ENCODE peak calls at places on chromosome 9, in six cellular contexts. K is mammary epithelial cell, F is transverse colon, Y is esophagus squamous epithelium, U is upper lobe of left lung, M is cardiac muscle cell. B is an unnamed sample.

GRCh38 chr9:129340427-129341196 is 162.6 kb upstream of the IER5L start:
- DNase-seq in K (no peak), F (no peak), Y (no peak), U (no peak), M (no peak), B (no peak)

GRCh38 chr9:96514108-96514824 is 64.3 kb downstream of the HABP4 start:
- DNase-seq in K (peak; percentile 52), F (no peak), Y (no peak), U (no peak), M (no peak), B (no peak)

GRCh38 chr9:21964925-21965385 is 29.2 kb downstream of the CDKN2A start:
- DNase-seq in K (peak; percentile 54), F (peak; percentile 48), Y (no peak), U (peak; percentile 88), M (no peak), B (peak; percentile 56)

GRCh38 chr9:11457809-11458785 is 845.3 kb upstream of the PTPRD start:
- DNase-seq in K (no peak), F (no peak), Y (no peak), U (no peak), M (peak; percentile 45), B (no peak)

GRCh38 chr9:89684912-89685636 is 80.3 kb downstream of the GADD45G start:
- DNase-seq in K (no peak), F (no peak), Y (no peak), U (no peak), M (no peak), B (peak; percentile 85)

GRCh38 chr9:4680750-4681149 is 1.4 kb downstream of the CDC37L1 start:
- DNase-seq in K (peak; percentile 29), F (no peak), Y (no peak), U (no peak), M (no peak), B (no peak)

GRCh38 chr9:112751059-112751795 is 667 bp downstream of the SNX30 start:
- DNase-seq in K (peak; percentile 72), F (peak; percentile 68), Y (no peak), U (no peak), M (peak; percentile 69), B (peak; percentile 53)

GRCh38 chr9:114719290-114719689 is 37.3 kb upstream of the TEX48 start:
- DNase-seq in K (no peak), F (no peak), Y (no peak), U (no peak), M (no peak), B (no peak)

GRCh38 chr9:76379494-76379893 is 14.7 kb downstream of the RFK start:
- DNase-seq in K (peak; percentile 92), F (no peak), Y (no peak), U (no peak), M (no peak), B (no peak)

GRCh38 chr9:78973906-78974305 is 597.9 kb upstream of the TLE4 start:
- DNase-seq in K (peak; percentile 87), F (no peak), Y (no peak), U (no peak), M (no peak), B (no peak)

GRCh38 chr9:84146893-84147705 is 166.5 kb downstream of the RMI1 start:
- DNase-seq in K (no peak), F (no peak), Y (no peak), U (no peak), M (no peak), B (no peak)

GRCh38 chr9:127541176-127541575 is 70.9 kb upstream of the STXBP1 start:
- DNase-seq in K (no peak), F (no peak), Y (no peak), U (no peak), M (no peak), B (no peak)
- H3K4me1 ChIP-seq in K (peaks cover 89% of the 10 kb centered on the region), F (peaks cover 55% of the 10 kb centered on the region), Y (peaks cover 100% of the 10 kb centered on the region), U (peaks cover 93% of the 10 kb centered on the region), M (peaks cover 8% of the 10 kb centered on the region), B (peaks cover 85% of the 10 kb centered on the region)

GRCh38 chr9:93958875-93959682 is 3.9 kb upstream of the BARX1 start:
- DNase-seq in K (no peak), F (no peak), Y (no peak), U (peak; percentile 85), M (no peak), B (no peak)

GRCh38 chr9:93959739-93960154 is 4.6 kb upstream of the BARX1 start:
- DNase-seq in K (no peak), F (no peak), Y (no peak), U (no peak), M (no peak), B (no peak)

GRCh38 chr9:93960971-93961841 is 6.1 kb upstream of the BARX1 start:
- DNase-seq in K (no peak), F (no peak), Y (no peak), U (no peak), M (no peak), B (no peak)

GRCh38 chr9:93962041-93962440 is 6.9 kb upstream of the BARX1 start:
- DNase-seq in K (no peak), F (no peak), Y (no peak), U (no peak), M (no peak), B (no peak)

DNA sequence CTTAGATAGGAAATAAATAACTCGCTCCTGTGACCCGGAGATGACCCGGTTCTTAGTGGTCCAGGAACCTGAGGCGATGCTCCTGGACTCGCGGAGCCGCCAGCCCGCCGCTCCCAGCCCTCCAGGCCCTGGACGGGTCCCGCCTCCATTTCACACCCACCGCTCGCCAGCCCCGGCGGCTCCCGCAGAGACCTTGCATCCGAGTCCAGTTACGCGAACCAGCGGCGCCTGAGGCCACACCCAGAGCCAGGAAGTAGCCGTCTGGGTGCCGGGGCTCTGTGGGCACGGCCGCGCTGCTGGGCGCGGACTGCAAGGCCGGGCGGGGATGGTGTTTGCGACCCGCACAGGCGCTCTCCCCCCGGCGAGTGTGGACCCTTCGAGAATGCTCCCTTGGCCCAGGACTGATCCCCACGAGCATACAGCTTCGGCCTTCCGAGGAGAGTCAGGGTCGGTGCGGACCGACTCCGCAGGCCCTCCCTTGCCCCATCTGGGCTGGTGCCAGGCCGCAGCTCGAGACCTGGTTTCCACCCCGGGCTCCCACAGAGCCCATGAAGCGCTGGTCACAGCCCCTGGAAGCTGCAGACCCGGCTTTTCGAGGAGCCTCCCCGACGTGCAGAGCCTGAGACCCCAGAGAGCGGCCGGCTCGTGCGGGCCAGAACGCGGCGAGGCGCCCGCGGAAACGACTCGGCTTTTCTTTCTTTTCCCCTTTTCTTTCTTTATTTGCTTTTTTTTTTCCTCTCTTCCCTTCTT is 5.2 kb upstream of the BARX1 start:
- DNase-seq in K (no peak), F (peak; percentile 43), Y (no peak), U (peak; percentile 86), M (no peak), B (no peak)
- H3K27me3 ChIP-seq in K (peaks cover 44% of the 10 kb centered on the region), F (peaks cover 68% of the 10 kb centered on the region), Y (peaks cover 38% of the 10 kb centered on the region), U (peaks cover 47% of the 10 kb centered on the region), M (peaks cover 83% of the 10 kb centered on the region), B (peaks cover 71% of the 10 kb centered on the region)

GRCh38 chr9:35689351-35689600 is 449 bp downstream of the TPM2 start:
- DNase-seq in K (no peak), F (no peak), Y (no peak), U (no peak), M (no peak), B (no peak)
- H3K27ac ChIP-seq in K (peak overlapping the region; percentile 72), F (peak overlapping the region; percentile 95), Y (peak overlapping the region; percentile 74), U (peak overlapping the region; percentile 92), M (peak overlapping the region; percentile 95), B (peak overlapping the region; percentile 89)

GRCh38 chr9:15176821-15177220 is 130.2 kb downstream of the TTC39B start:
- DNase-seq in K (no peak), F (no peak), Y (no peak), U (no peak), M (no peak), B (no peak)
- H3K4me1 ChIP-seq in K (no peaks in the 10 kb centered on the region), F (no peaks in the 10 kb centered on the region), Y (no peaks in the 10 kb centered on the region), U (no peaks in the 10 kb centered on the region), M (peaks cover 6% of the 10 kb centered on the region), B (no peaks in the 10 kb centered on the region)

DNA sequence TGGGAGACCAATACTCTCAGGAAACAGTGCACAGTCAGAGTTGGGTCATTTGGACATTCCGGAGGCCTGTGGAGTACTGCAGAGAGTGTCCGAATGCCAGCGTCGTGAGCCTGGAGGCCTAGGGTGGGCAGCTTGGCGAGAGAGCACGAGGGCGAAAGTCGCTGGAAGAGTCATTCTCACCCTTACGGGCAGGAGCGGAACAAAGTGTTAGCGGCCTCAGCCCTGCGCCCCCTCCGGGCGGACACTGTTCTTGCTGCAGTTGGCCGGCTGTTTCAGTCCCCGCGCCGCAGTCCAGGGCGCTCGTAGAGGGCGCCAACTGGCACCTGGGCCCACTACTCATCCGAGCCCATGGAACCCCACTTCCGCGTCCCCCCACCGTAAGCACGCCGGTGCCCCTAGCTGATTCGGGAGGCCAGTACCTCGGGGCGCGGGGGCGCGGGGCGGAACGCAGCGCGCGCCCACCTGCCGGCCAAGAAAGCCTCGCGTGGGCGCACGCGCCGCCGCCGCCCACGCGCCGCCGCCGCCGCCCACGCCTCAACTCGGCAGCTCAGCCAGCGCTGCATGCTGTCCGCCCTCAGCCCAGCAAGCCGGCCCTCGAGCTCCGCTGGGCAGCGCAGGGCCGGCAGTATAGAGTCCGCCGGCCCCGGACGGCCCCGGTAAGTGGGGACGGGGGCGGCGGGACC is 99.7 kb upstream of the CCL21 start:
- DNase-seq in K (peak; percentile 9), F (no peak), Y (no peak), U (peak; percentile 75), M (peak; percentile 20), B (no peak)
- H3K27me3 ChIP-seq in K (peaks cover 4% of the 10 kb centered on the region), F (peaks cover 70% of the 10 kb centered on the region), Y (no peaks in the 10 kb centered on the region), U (peaks cover 11% of the 10 kb centered on the region), M (peaks cover 27% of the 10 kb centered on the region), B (peaks cover 12% of the 10 kb centered on the region)

GRCh38 chr9:82332018-82332773 is 343.6 kb downstream of the SPATA31D1 start:
- DNase-seq in K (peak; percentile 87), F (no peak), Y (no peak), U (no peak), M (no peak), B (no peak)
- H3K27ac ChIP-seq in K (peak overlapping the region; percentile 12), F (no peak overlapping the region), Y (no peak overlapping the region), U (no peak overlapping the region), M (no peak overlapping the region), B (no peak overlapping the region)

DNA sequence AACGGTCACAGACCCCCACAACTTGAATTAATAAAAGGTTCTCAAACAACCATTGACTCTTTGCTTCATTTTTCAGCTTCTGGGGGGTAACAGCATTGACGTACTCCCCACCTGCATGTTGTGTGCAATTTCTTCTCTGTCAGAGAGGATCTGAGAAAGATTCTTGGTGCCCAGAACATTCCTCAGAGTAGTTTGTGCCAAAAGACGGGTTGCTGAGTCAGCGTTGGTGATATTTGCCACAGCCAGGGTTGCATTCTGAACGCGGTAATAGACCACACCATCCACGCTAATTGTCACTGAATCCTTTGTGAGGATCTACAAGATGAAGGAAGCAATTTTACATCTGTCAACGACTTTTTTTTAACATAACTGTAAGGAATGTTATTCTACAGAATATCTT is 21.0 kb downstream of the STOM start:
- DNase-seq in K (no peak), F (no peak), Y (no peak), U (no peak), M (no peak), B (peak; percentile 57)
- H3K4me1 ChIP-seq in K (peaks cover 13% of the 10 kb centered on the region), F (peaks cover 27% of the 10 kb centered on the region), Y (peaks cover 77% of the 10 kb centered on the region), U (peaks cover 77% of the 10 kb centered on the region), M (peaks cover 20% of the 10 kb centered on the region), B (peaks cover 56% of the 10 kb centered on the region)